ENCODE peak calls at places on chromosome 22, in six cellular contexts. J, U, L, H, C and K are unnamed samples.

GRCh38 chr22:43435851-43436535 is 24.2 kb downstream of the MPPED1 start:
- DNase-seq in J (no peak), U (no peak), L (no peak), H (peak), C (peak), K (no peak)

GRCh38 chr22:38398609-38399401 is 56.2 kb downstream of the KCNJ4 start:
- DNase-seq in J (peak), U (peak), L (peak), H (peak), C (peak), K (peak)

GRCh38 chr22:29369460-29369859 is 18.9 kb downstream of the AP1B1 start:
- DNase-seq in J (no peak), U (peak), L (peak), H (peak), C (no peak), K (no peak)

GRCh38 chr22:38316340-38317236 is 645 bp downstream of the CSNK1E start:
- DNase-seq in J (peak), U (peak), L (peak), H (peak), C (peak), K (peak)

GRCh38 chr22:48226026-48227013 is 1463.9 kb downstream of the TBC1D22A start:
- DNase-seq in J (no peak), U (no peak), L (peak), H (no peak), C (no peak), K (no peak)

GRCh38 chr22:43789452-43789851 is 22.7 kb downstream of the EFCAB6 start:
- DNase-seq in J (no peak), U (no peak), L (no peak), H (peak), C (no peak), K (no peak)

GRCh38 chr22:24697671-24698082 is 76.8 kb downstream of the PIWIL3 start:
- DNase-seq in J (no peak), U (no peak), L (no peak), H (no peak), C (no peak), K (no peak)

GRCh38 chr22:23557036-23557435 is 23.1 kb downstream of the IGLL1 start:
- DNase-seq in J (no peak), U (no peak), L (no peak), H (no peak), C (no peak), K (no peak)

GRCh38 chr22:47435826-47436225 is 673.4 kb downstream of the TBC1D22A start:
- DNase-seq in J (no peak), U (no peak), L (peak), H (no peak), C (no peak), K (no peak)

GRCh38 chr22:23280356-23281052 is 100.2 kb downstream of the BCR start:
- DNase-seq in J (no peak), U (no peak), L (no peak), H (no peak), C (no peak), K (peak)

GRCh38 chr22:24601217-24602104 is 1.5 kb upstream of the GGT1 start:
- DNase-seq in J (peak), U (no peak), L (no peak), H (no peak), C (peak), K (no peak)

GRCh38 chr22:43467571-43467970 is 55.8 kb downstream of the MPPED1 start:
- DNase-seq in J (no peak), U (no peak), L (no peak), H (no peak), C (no peak), K (no peak)

GRCh38 chr22:30245985-30246901 is at the start of gene LIF:
- DNase-seq in J (no peak), U (no peak), L (no peak), H (peak), C (no peak), K (peak)

GRCh38 chr22:23774922-23775436 is 2.3 kb downstream of the MMP11 start:
- DNase-seq in J (no peak), U (no peak), L (no peak), H (peak), C (no peak), K (no peak)

DNA sequence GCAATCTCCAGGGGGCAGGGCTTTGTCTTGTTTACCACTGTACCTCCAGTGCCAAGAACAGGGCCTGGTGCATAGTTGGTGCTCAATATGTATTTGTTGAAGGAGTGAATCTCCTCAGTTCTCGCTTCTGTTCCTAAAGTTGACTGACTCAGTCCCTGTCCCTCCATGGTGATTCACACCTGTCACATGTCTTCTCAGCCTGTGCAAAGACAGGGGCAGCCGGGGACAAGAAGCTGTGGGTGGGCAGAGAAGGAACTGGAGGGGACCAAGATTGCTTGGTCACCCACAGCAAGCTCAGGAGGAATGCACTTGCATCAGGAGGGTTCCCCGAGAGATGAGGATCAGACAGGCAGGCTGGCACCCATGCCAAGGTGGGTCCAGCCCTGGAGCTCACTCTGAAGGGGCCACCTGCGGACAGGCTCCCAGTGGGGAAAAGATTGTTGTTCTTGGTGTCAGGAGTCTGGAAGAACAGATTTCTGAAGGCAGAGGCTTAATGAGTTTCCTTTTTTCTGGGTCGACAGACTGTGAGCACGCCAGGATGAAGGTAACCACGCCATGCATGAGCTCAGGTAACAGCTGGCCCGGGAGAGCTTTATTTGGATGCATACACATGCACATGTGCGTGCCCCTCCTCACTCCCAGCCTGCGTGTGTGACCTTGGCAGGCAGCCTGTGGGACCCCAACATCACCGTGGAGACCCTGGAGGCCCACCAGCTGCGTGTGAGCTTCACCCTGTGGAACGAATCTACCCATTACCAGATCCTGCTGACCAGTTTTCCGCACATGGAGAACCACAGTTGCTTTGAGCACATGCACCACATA is 16.9 kb downstream of the IL17RA start:
- DNase-seq in J (no peak), U (no peak), L (no peak), H (no peak), C (no peak), K (no peak)
- TF ChIP-seq CTCF in J (no peak), U (no peak), L (no peak), H (no peak), C (no peak), K (no peak)

GRCh38 chr22:20438678-20439492 is 1.3 kb upstream of the SCARF2 start:
- DNase-seq in J (no peak), U (no peak), L (no peak), H (no peak), C (no peak), K (peak)
- TF ChIP-seq CTCF in J (no peak), U (no peak), L (peak), H (no peak), C (no peak), K (peak)

DNA sequence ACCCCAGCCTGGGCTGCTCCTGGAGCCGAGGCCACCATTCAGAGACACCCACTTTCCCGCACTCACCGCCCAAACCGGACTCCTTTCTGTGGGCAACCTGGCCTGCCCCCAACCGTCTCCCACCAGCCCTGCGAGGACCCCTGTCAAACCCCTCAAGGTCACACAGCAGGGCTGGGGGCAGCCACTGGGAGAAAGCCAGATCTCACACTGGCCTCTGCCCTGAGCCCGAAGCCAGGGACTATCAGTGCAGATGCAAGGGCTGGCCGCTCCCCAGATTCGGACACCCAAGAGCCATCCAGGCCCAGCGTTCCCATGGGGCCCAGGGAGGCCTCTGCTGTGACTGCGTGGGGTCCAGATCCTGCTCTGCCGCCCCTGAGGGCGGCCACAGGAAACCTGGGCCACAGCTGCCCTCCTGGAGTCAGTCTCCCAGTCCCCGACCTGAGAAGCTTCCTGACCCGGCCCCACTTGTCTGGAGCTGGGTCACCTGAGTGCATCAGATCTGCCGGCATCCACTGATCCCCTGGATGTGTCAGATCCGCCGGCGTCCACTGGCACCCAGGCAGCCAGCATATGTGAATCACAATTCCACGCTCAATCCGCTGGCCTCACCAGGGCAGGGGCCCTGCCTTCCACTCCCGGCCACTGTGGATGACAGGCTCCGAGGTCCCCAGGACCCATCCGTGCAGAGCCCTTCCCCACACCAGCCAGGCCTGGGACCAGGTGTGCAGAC is 139.7 kb downstream of the BRD1 start:
- DNase-seq in J (no peak), U (no peak), L (peak), H (no peak), C (no peak), K (no peak)
- TF ChIP-seq CTCF in J (no peak), U (no peak), L (no peak), H (no peak), C (no peak), K (no peak)

DNA sequence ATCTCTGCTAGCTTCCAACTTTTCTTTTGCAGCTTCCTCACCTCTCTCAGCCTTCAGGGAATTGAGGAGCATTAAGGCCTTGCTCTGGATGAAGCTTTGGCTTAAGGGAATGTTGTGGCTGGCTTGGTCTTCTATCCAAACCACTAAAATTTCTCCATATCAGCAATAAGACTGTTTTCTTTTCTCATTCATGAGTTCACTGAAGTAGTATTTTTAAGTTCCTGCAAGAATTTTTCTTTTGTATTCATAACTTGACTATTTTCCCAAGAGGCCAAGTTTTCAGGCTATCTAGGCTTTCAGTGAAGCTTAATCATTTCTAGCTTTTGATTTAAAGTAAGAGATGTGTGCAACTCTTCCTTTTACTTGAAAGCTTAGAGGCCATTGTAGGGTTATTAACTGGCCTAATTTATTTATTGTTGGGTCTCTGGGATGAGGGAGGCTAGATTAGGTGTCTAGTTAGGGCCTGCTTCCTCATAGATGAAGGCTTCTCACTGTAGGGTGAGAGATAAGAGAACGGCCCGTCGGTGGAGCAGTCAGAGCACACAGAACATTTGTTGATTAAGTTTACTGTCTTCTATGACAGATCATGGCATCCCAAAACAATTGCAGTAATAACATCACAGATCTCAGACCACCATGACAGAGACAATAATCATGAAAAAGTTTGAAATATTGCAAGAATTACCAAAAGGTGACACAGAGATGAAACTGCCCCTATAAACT is 33.2 kb downstream of the CSF2RB start:
- DNase-seq in J (peak), U (no peak), L (no peak), H (peak), C (no peak), K (no peak)
- TF ChIP-seq CTCF in J (peak), U (no peak), L (no peak), H (peak), C (no peak), K (peak)

GRCh38 chr22:50169181-50169759 is 1.3 kb upstream of the PANX2 start:
- DNase-seq in J (no peak), U (no peak), L (no peak), H (no peak), C (no peak), K (no peak)

GRCh38 chr22:50170453-50171318 is at the start of gene PANX2:
- DNase-seq in J (no peak), U (no peak), L (no peak), H (peak), C (no peak), K (peak)

GRCh38 chr22:50171319-50171964 is 911 bp downstream of the PANX2 start:
- DNase-seq in J (no peak), U (no peak), L (no peak), H (no peak), C (no peak), K (no peak)

GRCh38 chr22:50167689-50168489 is 2.6 kb upstream of the PANX2 start:
- DNase-seq in J (no peak), U (no peak), L (no peak), H (no peak), C (no peak), K (peak)

DNA sequence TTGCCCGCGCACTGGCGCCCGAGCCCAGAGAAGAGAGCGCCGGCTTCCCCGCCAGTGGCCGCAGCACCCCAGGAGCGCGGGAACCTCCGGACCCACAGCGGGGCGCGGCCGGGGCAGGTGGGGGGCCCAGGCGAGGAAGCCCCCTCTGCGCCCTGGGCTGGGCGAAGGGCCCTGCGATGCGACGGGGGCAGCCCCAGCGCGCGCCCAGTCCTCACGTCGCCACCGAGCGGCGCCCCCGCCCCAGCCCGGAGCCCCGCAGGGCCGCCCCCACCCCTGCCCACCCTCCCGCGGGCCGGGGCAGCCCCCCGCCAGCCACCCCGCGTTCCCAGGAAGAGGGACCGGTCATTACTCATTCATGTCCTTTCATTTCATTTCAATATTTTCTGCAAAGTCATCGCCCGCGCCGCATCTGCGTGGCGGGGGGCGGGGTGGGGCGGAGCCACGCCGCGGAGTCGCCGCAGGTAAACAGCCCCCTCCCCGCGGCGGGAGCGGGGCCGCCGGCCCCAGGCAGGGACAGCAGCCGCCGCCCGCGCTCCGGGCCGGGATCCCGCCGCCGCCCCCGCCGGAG is 673 bp upstream of the PANX2 start:
- DNase-seq in J (no peak), U (no peak), L (no peak), H (no peak), C (no peak), K (peak)
- TF ChIP-seq CTCF in J (no peak), U (peak), L (no peak), H (no peak), C (no peak), K (no peak)

DNA sequence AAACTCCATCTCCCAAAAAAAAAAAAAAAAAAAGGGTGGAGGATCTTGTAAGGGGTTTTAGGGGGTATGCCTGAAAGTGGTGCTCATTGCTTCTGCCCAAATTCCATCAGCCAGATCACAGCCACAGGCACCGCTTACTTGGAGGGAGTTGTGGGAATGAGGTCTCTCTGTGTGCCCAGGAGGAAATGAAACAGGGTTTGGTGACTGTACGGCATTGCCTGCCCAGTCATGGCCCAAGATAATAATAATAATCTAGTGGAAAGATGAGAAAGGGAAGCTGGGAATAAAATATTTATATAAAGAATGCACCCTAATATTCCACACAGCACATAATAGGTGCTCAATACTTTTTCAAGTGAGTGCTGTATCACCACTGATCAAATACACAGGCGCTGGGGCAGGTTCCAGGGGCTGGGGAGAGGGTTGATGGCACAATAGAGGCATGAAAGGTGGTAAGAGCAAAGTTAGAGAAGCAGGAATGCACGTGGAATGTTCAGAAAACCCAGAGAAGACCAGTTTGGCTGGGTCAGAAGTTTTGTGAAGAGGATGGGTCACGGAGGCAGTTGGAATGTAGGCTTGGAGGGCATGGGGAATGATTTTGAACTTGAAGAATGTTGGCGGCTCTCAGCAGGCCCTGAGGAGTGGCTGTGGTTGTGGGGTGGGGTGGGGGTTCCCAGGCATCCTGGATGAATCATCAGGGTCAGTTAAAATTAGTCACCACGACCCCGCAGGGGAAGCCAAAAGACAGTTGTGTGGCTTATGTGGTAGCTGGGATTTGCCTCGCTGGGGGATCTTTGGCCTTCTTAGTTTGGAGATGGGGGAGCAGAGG is 12.5 kb upstream of the MB start:
- DNase-seq in J (peak), U (no peak), L (peak), H (peak), C (peak), K (peak)
- TF ChIP-seq CTCF in J (no peak), U (no peak), L (no peak), H (no peak), C (no peak), K (no peak)

DNA sequence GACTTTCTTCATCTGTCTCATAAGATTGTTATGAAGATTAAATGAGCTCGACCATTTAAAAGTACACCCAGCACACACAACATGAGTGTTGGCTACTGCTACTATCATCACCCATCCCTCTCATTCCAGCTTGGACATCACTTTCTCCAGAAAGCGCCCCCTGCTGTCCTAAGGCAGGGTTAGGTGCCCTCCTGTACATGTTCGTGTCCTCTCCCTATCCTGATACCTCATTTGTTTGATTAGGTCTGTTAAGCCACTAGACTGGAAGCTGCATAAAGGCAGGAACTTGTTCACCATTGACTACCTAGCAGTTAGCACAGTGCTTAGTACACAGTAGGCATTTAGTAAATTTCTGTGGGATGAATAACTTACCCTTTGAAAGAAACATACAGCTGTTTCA is 85.5 kb downstream of the ENTHD1 start:
- DNase-seq in J (peak), U (peak), L (no peak), H (peak), C (no peak), K (peak)
- TF ChIP-seq CTCF in J (peak), U (peak), L (peak), H (peak), C (no peak), K (peak)

GRCh38 chr22:22046370-22046769 is 63.8 kb upstream of the TOP3B start:
- DNase-seq in J (peak), U (no peak), L (no peak), H (no peak), C (no peak), K (no peak)
- TF ChIP-seq CTCF in J (peak), U (no peak), L (no peak), H (no peak), C (no peak), K (no peak)